ENCODE peak calls at places on chromosomes 5 and 9, in four cellular contexts. One of them, this sample, is unnamed. For H3K9me3, the result is how much of the 10 kb centered on the place peaks cover.

GRCh38 chr5:150446583-150446982 is 3.0 kb downstream of the RPS14 start:
- DNase-seq in AG04450: no peak
- DNase-seq in CD8-positive, alpha-beta T cell: no peak
- DNase-seq in mesenchymal stem cell: no peak
- DNase-seq in this sample: no peak

GRCh38 chr5:134455466-134455865 is 43.8 kb upstream of the CDKN2AIPNL start:
- DNase-seq in mesenchymal stem cell: no peak
- DNase-seq in CD8-positive, alpha-beta T cell: no peak
- DNase-seq in AG04450: no peak
- DNase-seq in this sample: no peak

GRCh38 chr5:172956228-172956627 is 3.0 kb upstream of the RPL26L1 start:
- DNase-seq in mesenchymal stem cell: no peak
- DNase-seq in AG04450: no peak
- DNase-seq in CD8-positive, alpha-beta T cell: no peak
- DNase-seq in this sample: no peak

GRCh38 chr5:39052141-39052540 is 22.1 kb downstream of the RICTOR start:
- DNase-seq in AG04450: no peak
- DNase-seq in mesenchymal stem cell: no peak
- DNase-seq in CD8-positive, alpha-beta T cell: no peak
- DNase-seq in this sample: no peak

GRCh38 chr5:158235159-158235547 is 376.2 kb upstream of the CLINT1 start:
- DNase-seq in AG04450: no peak
- DNase-seq in mesenchymal stem cell: no peak
- DNase-seq in CD8-positive, alpha-beta T cell: no peak
- DNase-seq in this sample: no peak

GRCh38 chr9:133490201-133490681 is 11.3 kb upstream of the SLC2A6 start:
- DNase-seq in CD8-positive, alpha-beta T cell: no peak
- DNase-seq in AG04450: no peak
- DNase-seq in mesenchymal stem cell: no peak
- DNase-seq in this sample: no peak

GRCh38 chr9:32389365-32389764 is 4.9 kb downstream of the ACO1 start:
- DNase-seq in mesenchymal stem cell: no peak
- DNase-seq in AG04450: no peak
- DNase-seq in CD8-positive, alpha-beta T cell: no peak
- DNase-seq in this sample: no peak

GRCh38 chr5:54610197-54610898 is 92.8 kb downstream of the SNX18 start:
- DNase-seq in mesenchymal stem cell: peak
- DNase-seq in AG04450: no peak
- DNase-seq in CD8-positive, alpha-beta T cell: peak
- DNase-seq in this sample: no peak

GRCh38 chr5:61162010-61162831 is at the start of gene SMIM15:
- DNase-seq in mesenchymal stem cell: peak
- DNase-seq in AG04450: peak
- DNase-seq in CD8-positive, alpha-beta T cell: peak
- DNase-seq in this sample: peak

GRCh38 chr5:120293796-120294195 is 170.3 kb upstream of the PRR16 start:
- DNase-seq in CD8-positive, alpha-beta T cell: no peak
- DNase-seq in mesenchymal stem cell: peak
- DNase-seq in AG04450: no peak
- DNase-seq in this sample: no peak

GRCh38 chr9:105154723-105155191 is 89.7 kb upstream of the SLC44A1 start:
- DNase-seq in CD8-positive, alpha-beta T cell: no peak
- DNase-seq in mesenchymal stem cell: peak
- DNase-seq in AG04450: no peak
- DNase-seq in this sample: no peak

GRCh38 chr5:135462304-135462703 is 10.2 kb upstream of the TIFAB start:
- DNase-seq in CD8-positive, alpha-beta T cell: peak
- DNase-seq in mesenchymal stem cell: peak
- DNase-seq in AG04450: no peak
- DNase-seq in this sample: peak

GRCh38 chr5:91049800-91050199 is 333.3 kb downstream of the ARRDC3 start:
- DNase-seq in AG04450: no peak
- DNase-seq in CD8-positive, alpha-beta T cell: no peak
- DNase-seq in mesenchymal stem cell: peak
- DNase-seq in this sample: no peak

GRCh38 chr5:52560366-52560765 is 227.3 kb upstream of the ITGA1 start:
- DNase-seq in AG04450: no peak
- DNase-seq in CD8-positive, alpha-beta T cell: no peak
- DNase-seq in mesenchymal stem cell: peak
- DNase-seq in this sample: no peak

GRCh38 chr9:33467526-33467925 is 6.2 kb downstream of the NOL6 start:
- DNase-seq in AG04450: no peak
- DNase-seq in mesenchymal stem cell: no peak
- DNase-seq in CD8-positive, alpha-beta T cell: no peak
- DNase-seq in this sample: no peak

GRCh38 chr5:111855356-111855755 is 98.4 kb upstream of the NREP start:
- DNase-seq in mesenchymal stem cell: no peak
- DNase-seq in CD8-positive, alpha-beta T cell: no peak
- DNase-seq in AG04450: no peak
- DNase-seq in this sample: no peak

GRCh38 chr9:136592666-136593065 is 46.8 kb upstream of the NOTCH1 start:
- DNase-seq in CD8-positive, alpha-beta T cell: no peak
- DNase-seq in AG04450: no peak
- DNase-seq in mesenchymal stem cell: no peak
- DNase-seq in this sample: no peak

GRCh38 chr5:2269656-2270055 is 386.9 kb upstream of the IRX4 start:
- DNase-seq in AG04450: no peak
- DNase-seq in CD8-positive, alpha-beta T cell: no peak
- DNase-seq in mesenchymal stem cell: no peak
- DNase-seq in this sample: no peak

GRCh38 chr9:113620377-113621161 is 157.0 kb downstream of the RGS3 start:
- DNase-seq in CD8-positive, alpha-beta T cell: no peak
- DNase-seq in mesenchymal stem cell: peak
- DNase-seq in AG04450: peak
- DNase-seq in this sample: no peak

GRCh38 chr9:123036886-123037540 is 3.5 kb downstream of the GPR21 start:
- DNase-seq in AG04450: no peak
- DNase-seq in CD8-positive, alpha-beta T cell: no peak
- DNase-seq in mesenchymal stem cell: peak
- DNase-seq in this sample: no peak

GRCh38 chr5:7392401-7393024 is 3.4 kb upstream of the ADCY2 start:
- DNase-seq in AG04450: no peak
- DNase-seq in CD8-positive, alpha-beta T cell: no peak
- DNase-seq in mesenchymal stem cell: no peak
- DNase-seq in this sample: no peak

GRCh38 chr9:106284300-106284699 is 578.7 kb upstream of the ZNF462 start:
- DNase-seq in CD8-positive, alpha-beta T cell: no peak
- DNase-seq in AG04450: no peak
- DNase-seq in mesenchymal stem cell: peak
- DNase-seq in this sample: no peak

GRCh38 chr9:130780415-130780814 is 54.6 kb upstream of the ABL1 start:
- DNase-seq in AG04450: no peak
- DNase-seq in mesenchymal stem cell: no peak
- DNase-seq in CD8-positive, alpha-beta T cell: no peak
- DNase-seq in this sample: no peak

GRCh38 chr5:134411546-134412266 is at the start of gene CDKN2AIPNL:
- DNase-seq in AG04450: peak
- DNase-seq in CD8-positive, alpha-beta T cell: peak
- DNase-seq in mesenchymal stem cell: peak
- DNase-seq in this sample: peak

GRCh38 chr9:136085815-136086212 is 9.3 kb downstream of the NACC2 start:
- DNase-seq in mesenchymal stem cell: no peak
- DNase-seq in CD8-positive, alpha-beta T cell: no peak
- DNase-seq in AG04450: no peak
- DNase-seq in this sample: no peak

GRCh38 chr9:98801969-98802371 is 5.5 kb upstream of the GALNT12 start:
- DNase-seq in AG04450: no peak
- DNase-seq in CD8-positive, alpha-beta T cell: no peak
- DNase-seq in mesenchymal stem cell: no peak
- DNase-seq in this sample: no peak

GRCh38 chr9:3750311-3750710 is 224.5 kb upstream of the RFX3 start:
- DNase-seq in CD8-positive, alpha-beta T cell: no peak
- DNase-seq in mesenchymal stem cell: no peak
- DNase-seq in AG04450: no peak
- DNase-seq in this sample: no peak

GRCh38 chr5:107466233-107466769 is 204.4 kb downstream of the EFNA5 start:
- DNase-seq in CD8-positive, alpha-beta T cell: no peak
- DNase-seq in mesenchymal stem cell: peak
- DNase-seq in AG04450: peak
- DNase-seq in this sample: no peak

GRCh38 chr5:150641006-150641570 is 628 bp downstream of the SYNPO start:
- DNase-seq in CD8-positive, alpha-beta T cell: no peak
- DNase-seq in mesenchymal stem cell: peak
- DNase-seq in AG04450: no peak
- DNase-seq in this sample: no peak

GRCh38 chr9:89668216-89668867 is 63.5 kb downstream of the GADD45G start:
- DNase-seq in AG04450: no peak
- DNase-seq in mesenchymal stem cell: peak
- DNase-seq in CD8-positive, alpha-beta T cell: no peak
- DNase-seq in this sample: no peak

GRCh38 chr5:73591698-73592501 is 26.4 kb downstream of the UTP15 start:
- DNase-seq in mesenchymal stem cell: peak
- DNase-seq in CD8-positive, alpha-beta T cell: no peak
- DNase-seq in AG04450: peak
- DNase-seq in this sample: no peak

GRCh38 chr9:10843151-10843550 is 230.3 kb upstream of the PTPRD start:
- DNase-seq in mesenchymal stem cell: no peak
- DNase-seq in AG04450: no peak
- DNase-seq in CD8-positive, alpha-beta T cell: no peak
- DNase-seq in this sample: no peak

GRCh38 chr5:79261907-79262306 is 26.0 kb downstream of the JMY start:
- DNase-seq in AG04450: no peak
- DNase-seq in CD8-positive, alpha-beta T cell: no peak
- DNase-seq in mesenchymal stem cell: no peak
- DNase-seq in this sample: no peak

GRCh38 chr9:98569491-98569890 is 139.2 kb downstream of the GABBR2 start:
- DNase-seq in mesenchymal stem cell: no peak
- DNase-seq in AG04450: no peak
- DNase-seq in CD8-positive, alpha-beta T cell: no peak
- DNase-seq in this sample: no peak

GRCh38 chr9:137817236-137818200 is 60.1 kb upstream of the CACNA1B start:
- DNase-seq in AG04450: no peak
- DNase-seq in mesenchymal stem cell: no peak
- DNase-seq in CD8-positive, alpha-beta T cell: no peak
- DNase-seq in this sample: no peak

GRCh38 chr5:148974638-148975330 is 88.1 kb downstream of the SH3TC2 start:
- DNase-seq in AG04450: no peak
- DNase-seq in mesenchymal stem cell: no peak
- DNase-seq in CD8-positive, alpha-beta T cell: no peak
- DNase-seq in this sample: no peak

DNA sequence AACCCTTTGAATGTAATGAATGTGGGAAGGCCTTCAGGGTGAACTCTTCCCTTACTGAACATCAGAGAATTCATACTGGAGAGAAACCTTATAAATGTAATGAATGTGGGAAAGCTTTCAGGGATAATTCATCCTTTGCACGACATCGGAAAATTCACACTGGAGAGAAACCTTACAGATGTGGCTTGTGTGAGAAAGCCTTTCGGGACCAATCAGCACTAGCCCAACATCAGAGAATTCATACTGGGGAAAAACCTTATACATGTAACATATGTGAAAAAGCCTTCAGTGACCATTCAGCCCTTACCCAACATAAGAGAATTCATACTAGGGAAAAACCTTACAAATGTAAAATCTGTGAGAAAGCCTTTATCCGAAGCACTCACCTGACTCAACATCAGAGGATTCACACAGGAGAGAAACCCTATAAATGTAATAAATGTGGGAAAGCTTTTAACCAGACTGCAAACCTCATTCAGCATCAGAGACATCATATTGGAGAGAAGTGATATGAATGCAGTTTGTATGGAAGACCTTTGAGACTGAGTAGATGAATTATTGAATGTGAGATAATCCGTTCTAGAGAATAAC is 24.6 kb downstream of the ZNF454 start:
- DNase-seq in CD8-positive, alpha-beta T cell: no peak
- DNase-seq in AG04450: no peak
- DNase-seq in mesenchymal stem cell: no peak
- DNase-seq in this sample: no peak
- H3K9me3 ChIP-seq in CD8-positive, alpha-beta T cell: under half
- H3K9me3 ChIP-seq in AG04450: half or more
- H3K9me3 ChIP-seq in mesenchymal stem cell: half or more
- H3K9me3 ChIP-seq in this sample: half or more

GRCh38 chr9:120413121-120414048 is 166.6 kb downstream of the CDK5RAP2 start:
- DNase-seq in CD8-positive, alpha-beta T cell: no peak
- DNase-seq in AG04450: no peak
- DNase-seq in mesenchymal stem cell: no peak
- DNase-seq in this sample: no peak
- H3K27ac ChIP-seq in CD8-positive, alpha-beta T cell: no peak
- H3K27ac ChIP-seq in AG04450: no peak
- H3K27ac ChIP-seq in mesenchymal stem cell: no peak
- H3K27ac ChIP-seq in this sample: no peak

DNA sequence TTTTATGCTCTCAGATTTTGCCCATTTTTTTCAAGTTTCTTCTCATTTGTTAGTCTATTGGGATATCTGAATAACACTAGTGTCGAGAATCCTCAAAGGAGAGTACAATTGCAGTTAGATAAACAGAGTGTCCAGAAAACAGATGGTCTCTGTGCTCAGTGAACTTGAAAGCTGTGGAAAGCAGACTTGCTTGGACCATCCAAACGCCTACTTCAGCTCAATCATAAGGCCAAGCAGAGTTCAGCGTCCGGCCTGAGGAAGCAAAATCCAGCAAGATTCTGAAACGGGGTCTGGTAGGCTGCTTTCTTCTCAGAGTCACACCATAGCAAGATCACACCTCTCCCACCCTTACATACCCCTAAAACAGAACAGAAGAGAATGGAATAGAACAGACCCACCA is 35.9 kb upstream of the UGT3A1 start:
- DNase-seq in mesenchymal stem cell: no peak
- DNase-seq in CD8-positive, alpha-beta T cell: no peak
- DNase-seq in AG04450: no peak
- DNase-seq in this sample: no peak
- H3K9me3 ChIP-seq in mesenchymal stem cell: under half
- H3K9me3 ChIP-seq in CD8-positive, alpha-beta T cell: under half
- H3K9me3 ChIP-seq in AG04450: under half
- H3K9me3 ChIP-seq in this sample: under half

GRCh38 chr9:69206047-69206446 is 32.0 kb downstream of the TJP2 start:
- DNase-seq in AG04450: no peak
- DNase-seq in CD8-positive, alpha-beta T cell: no peak
- DNase-seq in mesenchymal stem cell: no peak
- DNase-seq in this sample: no peak

GRCh38 chr9:69202556-69202955 is 28.5 kb downstream of the TJP2 start:
- DNase-seq in CD8-positive, alpha-beta T cell: no peak
- DNase-seq in AG04450: no peak
- DNase-seq in mesenchymal stem cell: no peak
- DNase-seq in this sample: no peak

GRCh38 chr9:69204378-69204777 is 30.3 kb downstream of the TJP2 start:
- DNase-seq in mesenchymal stem cell: no peak
- DNase-seq in CD8-positive, alpha-beta T cell: no peak
- DNase-seq in AG04450: no peak
- DNase-seq in this sample: no peak

GRCh38 chr9:69207503-69207902 is 33.4 kb downstream of the TJP2 start:
- DNase-seq in AG04450: no peak
- DNase-seq in mesenchymal stem cell: no peak
- DNase-seq in CD8-positive, alpha-beta T cell: no peak
- DNase-seq in this sample: no peak

DNA sequence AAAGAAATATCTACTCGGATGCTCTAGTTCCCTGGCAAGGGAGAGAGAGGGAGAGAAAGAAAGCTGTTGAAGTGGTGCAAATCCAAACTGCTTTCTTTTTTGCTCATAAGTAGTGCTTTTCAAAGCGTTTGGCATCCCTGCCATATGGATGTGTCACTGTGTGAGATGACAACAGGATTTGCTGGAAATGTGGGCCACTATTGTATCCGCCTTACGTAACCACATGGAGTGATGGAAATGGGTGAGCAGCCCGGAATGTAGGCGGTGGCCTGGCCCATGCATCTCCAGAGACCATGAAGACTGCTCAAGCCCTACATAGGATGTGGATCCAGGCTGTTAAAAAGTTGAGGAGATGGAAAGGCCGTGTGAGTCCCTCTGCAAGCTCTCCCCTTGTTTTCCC is 30.8 kb downstream of the TJP2 start:
- DNase-seq in mesenchymal stem cell: peak
- DNase-seq in CD8-positive, alpha-beta T cell: no peak
- DNase-seq in AG04450: no peak
- DNase-seq in this sample: no peak
- H3K27ac ChIP-seq in mesenchymal stem cell: no peak
- H3K27ac ChIP-seq in CD8-positive, alpha-beta T cell: no peak
- H3K27ac ChIP-seq in AG04450: no peak
- H3K27ac ChIP-seq in this sample: no peak

This sample was measured in CD4-positive, CD25-positive, alpha-beta regulatory T cell.